ENCODE peak calls at places on chromosomes 12 and 14, in nine cellular contexts. One of them, this sample, is unnamed.

GRCh38 chr12:124517260-124518050 is 50.0 kb downstream of the NCOR2 start:
- DNase-seq in breast epithelium: peak; percentile 89
- DNase-seq in choroid plexus epithelial cell: peak; percentile 48
- DNase-seq in CD8-positive, alpha-beta T cell: no peak
- DNase-seq in B cell: no peak
- DNase-seq in tibial nerve: peak; percentile 50
- DNase-seq in GM13977: no peak
- DNase-seq in A549: peak; percentile 59
- DNase-seq in fibroblast of pulmonary artery: peak; percentile 56
- DNase-seq in this sample: no peak

GRCh38 chr12:92019491-92020277 is 126.0 kb downstream of the BTG1 start:
- DNase-seq in choroid plexus epithelial cell: no peak
- DNase-seq in B cell: no peak
- DNase-seq in tibial nerve: no peak
- DNase-seq in fibroblast of pulmonary artery: no peak
- DNase-seq in CD8-positive, alpha-beta T cell: no peak
- DNase-seq in breast epithelium: no peak
- DNase-seq in GM13977: no peak
- DNase-seq in A549: no peak
- DNase-seq in this sample: no peak

GRCh38 chr14:61631044-61631692 is 64.1 kb upstream of the HIF1A start:
- DNase-seq in choroid plexus epithelial cell: no peak
- DNase-seq in CD8-positive, alpha-beta T cell: no peak
- DNase-seq in fibroblast of pulmonary artery: no peak
- DNase-seq in breast epithelium: no peak
- DNase-seq in B cell: no peak
- DNase-seq in tibial nerve: no peak
- DNase-seq in A549: no peak
- DNase-seq in GM13977: no peak
- DNase-seq in this sample: no peak

GRCh38 chr12:78034025-78034424 is 203.3 kb downstream of the NAV3 start:
- DNase-seq in GM13977: no peak
- DNase-seq in tibial nerve: no peak
- DNase-seq in A549: no peak
- DNase-seq in fibroblast of pulmonary artery: peak; percentile 88
- DNase-seq in B cell: no peak
- DNase-seq in choroid plexus epithelial cell: peak; percentile 84
- DNase-seq in breast epithelium: no peak
- DNase-seq in CD8-positive, alpha-beta T cell: no peak
- DNase-seq in this sample: no peak

GRCh38 chr14:79557309-79557708 is 654.0 kb downstream of the DIO2 start:
- DNase-seq in tibial nerve: no peak
- DNase-seq in CD8-positive, alpha-beta T cell: no peak
- DNase-seq in fibroblast of pulmonary artery: no peak
- DNase-seq in A549: no peak
- DNase-seq in choroid plexus epithelial cell: no peak
- DNase-seq in breast epithelium: no peak
- DNase-seq in B cell: no peak
- DNase-seq in GM13977: no peak
- DNase-seq in this sample: no peak

GRCh38 chr12:68559246-68559645 is 51.5 kb upstream of the RAP1B start:
- DNase-seq in B cell: no peak
- DNase-seq in breast epithelium: no peak
- DNase-seq in choroid plexus epithelial cell: no peak
- DNase-seq in fibroblast of pulmonary artery: peak; percentile 25
- DNase-seq in A549: no peak
- DNase-seq in CD8-positive, alpha-beta T cell: no peak
- DNase-seq in GM13977: no peak
- DNase-seq in tibial nerve: no peak
- DNase-seq in this sample: no peak

GRCh38 chr12:45909041-45909713 is 81.2 kb downstream of the SCAF11 start:
- DNase-seq in GM13977: no peak
- DNase-seq in tibial nerve: no peak
- DNase-seq in A549: no peak
- DNase-seq in choroid plexus epithelial cell: peak; percentile 24
- DNase-seq in fibroblast of pulmonary artery: no peak
- DNase-seq in breast epithelium: no peak
- DNase-seq in CD8-positive, alpha-beta T cell: no peak
- DNase-seq in B cell: no peak
- DNase-seq in this sample: no peak

GRCh38 chr12:101172316-101172715 is 37.7 kb downstream of the SLC5A8 start:
- DNase-seq in A549: no peak
- DNase-seq in CD8-positive, alpha-beta T cell: no peak
- DNase-seq in B cell: no peak
- DNase-seq in choroid plexus epithelial cell: peak; percentile 18
- DNase-seq in fibroblast of pulmonary artery: no peak
- DNase-seq in breast epithelium: no peak
- DNase-seq in GM13977: peak; percentile 9
- DNase-seq in tibial nerve: no peak
- DNase-seq in this sample: no peak

GRCh38 chr12:72017054-72017651 is 78.5 kb downstream of the TPH2 start:
- DNase-seq in B cell: peak; percentile 67
- DNase-seq in CD8-positive, alpha-beta T cell: peak; percentile 43
- DNase-seq in GM13977: peak; percentile 52
- DNase-seq in A549: peak; percentile 51
- DNase-seq in tibial nerve: peak; percentile 47
- DNase-seq in breast epithelium: peak; percentile 33
- DNase-seq in fibroblast of pulmonary artery: peak; percentile 81
- DNase-seq in choroid plexus epithelial cell: peak; percentile 86
- DNase-seq in this sample: peak; percentile 76

GRCh38 chr14:95413289-95414215 is 93.8 kb upstream of the CLMN start:
- DNase-seq in A549: no peak
- DNase-seq in fibroblast of pulmonary artery: no peak
- DNase-seq in choroid plexus epithelial cell: no peak
- DNase-seq in breast epithelium: no peak
- DNase-seq in CD8-positive, alpha-beta T cell: no peak
- DNase-seq in B cell: no peak
- DNase-seq in tibial nerve: no peak
- DNase-seq in GM13977: no peak
- DNase-seq in this sample: no peak

DNA sequence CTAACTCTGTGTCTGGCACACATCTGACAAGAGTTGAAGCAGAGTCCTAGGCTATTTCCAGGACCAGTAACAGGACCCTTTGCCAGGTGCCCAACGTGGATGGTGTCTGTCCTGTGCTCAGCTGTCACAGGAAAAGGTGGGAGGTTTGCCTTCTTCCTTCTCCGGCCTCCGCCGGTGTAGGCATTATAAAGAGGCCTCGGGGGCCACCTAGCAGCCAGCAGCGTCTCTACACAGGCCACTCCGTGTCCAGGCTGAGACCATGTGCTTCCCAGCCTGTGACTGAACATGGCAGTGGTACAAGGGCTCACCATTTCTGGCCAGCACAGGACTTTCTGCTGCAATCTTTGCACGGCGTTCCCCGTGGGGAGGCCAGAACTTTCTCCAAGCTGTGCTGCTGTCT is 60.7 kb upstream of the GPATCH2L start:
- DNase-seq in breast epithelium: peak; percentile 30
- DNase-seq in CD8-positive, alpha-beta T cell: no peak
- DNase-seq in A549: no peak
- DNase-seq in choroid plexus epithelial cell: peak; percentile 22
- DNase-seq in B cell: no peak
- DNase-seq in GM13977: peak; percentile 63
- DNase-seq in fibroblast of pulmonary artery: peak; percentile 10
- DNase-seq in tibial nerve: peak; percentile 21
- DNase-seq in this sample: no peak
- TF ChIP-seq CTCF in breast epithelium: no peak
- TF ChIP-seq CTCF in CD8-positive, alpha-beta T cell: no peak
- TF ChIP-seq CTCF in A549: no peak
- TF ChIP-seq CTCF in choroid plexus epithelial cell: peak; percentile 40
- TF ChIP-seq CTCF in B cell: no peak
- TF ChIP-seq CTCF in GM13977: peak; percentile 43
- TF ChIP-seq CTCF in fibroblast of pulmonary artery: peak; percentile 27
- TF ChIP-seq CTCF in tibial nerve: no peak
- TF ChIP-seq CTCF in this sample: no peak

DNA sequence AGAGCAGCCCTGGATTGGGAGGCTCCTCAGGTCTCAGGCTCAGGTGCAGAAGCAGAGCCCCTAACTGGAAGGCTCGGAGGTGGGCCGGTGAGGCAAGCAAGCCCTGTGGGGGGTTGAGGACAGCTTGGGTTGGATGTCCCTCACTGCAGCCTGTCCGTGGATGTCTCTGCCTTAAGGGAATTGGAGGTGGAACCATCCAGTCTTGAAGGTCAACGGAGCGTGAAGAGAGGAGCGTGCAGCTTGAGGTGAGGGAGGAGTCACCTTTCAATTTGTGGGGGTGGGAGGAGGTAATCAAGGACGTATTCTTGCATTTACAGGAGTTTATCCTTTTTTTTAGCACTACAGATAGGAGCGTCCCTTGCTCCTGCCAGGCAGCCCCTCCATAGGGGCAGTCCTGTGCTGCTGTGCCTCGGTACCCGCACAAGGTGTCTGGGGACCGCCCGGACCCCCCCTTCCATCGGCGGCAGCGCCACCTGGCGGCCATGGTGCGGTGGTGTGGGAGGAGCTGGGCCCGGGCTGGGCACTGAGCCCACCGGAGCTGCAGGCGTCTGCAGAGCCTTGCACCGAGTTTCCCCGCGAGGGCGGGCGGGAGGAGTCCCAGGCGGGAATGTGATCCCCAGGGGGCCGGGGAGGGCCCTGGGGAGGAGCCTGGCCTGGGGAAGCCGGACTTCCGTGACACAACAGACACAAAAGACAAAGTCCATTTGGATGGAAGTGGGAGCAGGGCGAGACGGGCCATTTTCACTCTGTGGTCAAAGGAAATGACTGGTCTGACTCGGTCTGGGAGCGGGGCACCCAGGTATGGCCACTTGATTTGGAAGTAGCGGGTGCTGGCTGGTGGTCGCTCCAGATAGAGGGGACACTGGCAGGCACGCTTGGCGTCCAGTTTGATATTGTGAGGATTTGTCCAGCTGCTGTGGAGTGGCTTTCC is 884 bp downstream of the DNAJC22 start:
- DNase-seq in fibroblast of pulmonary artery: peak; percentile 92
- DNase-seq in tibial nerve: no peak
- DNase-seq in B cell: peak; percentile 86
- DNase-seq in A549: peak; percentile 98
- DNase-seq in CD8-positive, alpha-beta T cell: peak; percentile 86
- DNase-seq in choroid plexus epithelial cell: peak; percentile 96
- DNase-seq in breast epithelium: peak; percentile 67
- DNase-seq in GM13977: peak; percentile 93
- DNase-seq in this sample: peak; percentile 88
- TF ChIP-seq CTCF in fibroblast of pulmonary artery: peak; percentile 76
- TF ChIP-seq CTCF in tibial nerve: peak; percentile 90
- TF ChIP-seq CTCF in B cell: peak; percentile 99
- TF ChIP-seq CTCF in A549: peak; percentile 98
- TF ChIP-seq CTCF in CD8-positive, alpha-beta T cell: peak; percentile 97
- TF ChIP-seq CTCF in choroid plexus epithelial cell: peak; percentile 82
- TF ChIP-seq CTCF in breast epithelium: peak; percentile 87
- TF ChIP-seq CTCF in GM13977: peak; percentile 97
- TF ChIP-seq CTCF in this sample: peak; percentile 98

DNA sequence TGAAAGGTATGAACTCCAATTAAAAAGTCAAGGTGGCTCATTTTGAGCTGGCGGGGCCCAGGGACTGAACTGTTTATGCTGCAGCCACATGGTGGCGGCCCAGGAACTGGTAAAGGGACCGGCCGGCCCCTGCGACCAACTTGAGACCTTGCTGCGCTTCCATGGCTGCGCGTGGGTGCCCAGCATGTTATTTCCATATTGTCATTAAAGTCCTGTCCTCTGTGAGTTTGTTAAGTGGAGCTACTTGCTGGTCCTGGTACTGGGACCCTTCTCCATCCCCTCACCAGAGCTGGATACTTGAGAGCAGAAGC is 62.3 kb downstream of the BEGAIN start:
- DNase-seq in CD8-positive, alpha-beta T cell: peak; percentile 36
- DNase-seq in tibial nerve: no peak
- DNase-seq in GM13977: peak; percentile 43
- DNase-seq in choroid plexus epithelial cell: peak; percentile 44
- DNase-seq in B cell: no peak
- DNase-seq in fibroblast of pulmonary artery: no peak
- DNase-seq in breast epithelium: no peak
- DNase-seq in A549: peak; percentile 41
- DNase-seq in this sample: no peak
- TF ChIP-seq CTCF in CD8-positive, alpha-beta T cell: peak; percentile 45
- TF ChIP-seq CTCF in tibial nerve: peak; percentile 36
- TF ChIP-seq CTCF in GM13977: peak; percentile 52
- TF ChIP-seq CTCF in choroid plexus epithelial cell: peak; percentile 64
- TF ChIP-seq CTCF in B cell: no peak
- TF ChIP-seq CTCF in fibroblast of pulmonary artery: no peak
- TF ChIP-seq CTCF in breast epithelium: no peak
- TF ChIP-seq CTCF in A549: peak; percentile 55
- TF ChIP-seq CTCF in this sample: peak; percentile 29

GRCh38 chr12:130831246-130831645 is 7.8 kb downstream of the STX2 start:
- DNase-seq in breast epithelium: no peak
- DNase-seq in fibroblast of pulmonary artery: no peak
- DNase-seq in choroid plexus epithelial cell: no peak
- DNase-seq in CD8-positive, alpha-beta T cell: no peak
- DNase-seq in GM13977: no peak
- DNase-seq in tibial nerve: no peak
- DNase-seq in B cell: no peak
- DNase-seq in A549: no peak
- DNase-seq in this sample: no peak

GRCh38 chr12:130827432-130827831 is 11.6 kb downstream of the STX2 start:
- DNase-seq in B cell: no peak
- DNase-seq in tibial nerve: no peak
- DNase-seq in A549: no peak
- DNase-seq in choroid plexus epithelial cell: peak; percentile 33
- DNase-seq in breast epithelium: no peak
- DNase-seq in GM13977: no peak
- DNase-seq in CD8-positive, alpha-beta T cell: no peak
- DNase-seq in fibroblast of pulmonary artery: no peak
- DNase-seq in this sample: no peak

GRCh38 chr12:130829391-130830245 is 9.4 kb downstream of the STX2 start:
- DNase-seq in CD8-positive, alpha-beta T cell: no peak
- DNase-seq in breast epithelium: no peak
- DNase-seq in choroid plexus epithelial cell: no peak
- DNase-seq in A549: no peak
- DNase-seq in fibroblast of pulmonary artery: no peak
- DNase-seq in B cell: no peak
- DNase-seq in tibial nerve: no peak
- DNase-seq in GM13977: no peak
- DNase-seq in this sample: no peak

GRCh38 chr12:130830246-130830551 is 8.9 kb downstream of the STX2 start:
- DNase-seq in breast epithelium: no peak
- DNase-seq in fibroblast of pulmonary artery: no peak
- DNase-seq in CD8-positive, alpha-beta T cell: no peak
- DNase-seq in choroid plexus epithelial cell: no peak
- DNase-seq in A549: no peak
- DNase-seq in GM13977: no peak
- DNase-seq in B cell: no peak
- DNase-seq in tibial nerve: no peak
- DNase-seq in this sample: no peak

DNA sequence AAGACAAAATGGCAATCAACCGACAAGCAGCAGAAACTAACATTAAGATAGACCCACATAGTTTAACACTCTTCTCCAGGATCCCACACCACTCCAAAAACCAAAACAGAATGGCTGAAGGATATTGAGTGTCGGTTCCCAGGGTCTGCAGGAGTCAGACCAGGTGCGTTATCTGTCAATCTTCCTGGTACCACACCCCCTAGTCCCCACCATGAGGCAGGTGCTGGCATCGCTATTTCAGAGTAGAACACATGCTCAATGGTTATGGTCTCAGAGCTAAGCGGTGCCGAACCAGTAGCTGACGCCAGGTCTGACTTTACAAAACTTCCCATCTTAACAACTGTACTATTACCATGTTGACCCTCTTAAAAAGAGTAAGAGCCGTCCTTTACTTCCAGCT is 10.2 kb downstream of the STX2 start:
- DNase-seq in A549: no peak
- DNase-seq in CD8-positive, alpha-beta T cell: no peak
- DNase-seq in tibial nerve: no peak
- DNase-seq in fibroblast of pulmonary artery: no peak
- DNase-seq in choroid plexus epithelial cell: no peak
- DNase-seq in GM13977: no peak
- DNase-seq in breast epithelium: no peak
- DNase-seq in B cell: no peak
- DNase-seq in this sample: no peak
- TF ChIP-seq CTCF in A549: no peak
- TF ChIP-seq CTCF in CD8-positive, alpha-beta T cell: no peak
- TF ChIP-seq CTCF in tibial nerve: no peak
- TF ChIP-seq CTCF in fibroblast of pulmonary artery: no peak
- TF ChIP-seq CTCF in choroid plexus epithelial cell: no peak
- TF ChIP-seq CTCF in GM13977: no peak
- TF ChIP-seq CTCF in breast epithelium: no peak
- TF ChIP-seq CTCF in B cell: no peak
- TF ChIP-seq CTCF in this sample: no peak